ENCODE peak calls at places on chromosomes 6 and 20, in ten cellular contexts. M is kidney, U is cardiac fibroblast, A is Peyer's patch, B is adrenal gland, J is IMR-90, Y is foreskin fibroblast, S is spleen, P is MM.1S, W is nephron progenitor cell. T is an unnamed sample.

GRCh38 chr6:56536536-56536935 is 106.2 kb downstream of the DST start:
- DNase-seq in A (no peak), M (no peak), W (no peak), Y (no peak), P (no peak), U (peak), J (peak), B (no peak), S (no peak), T (no peak)

GRCh38 chr6:45057711-45058110 is 270.4 kb upstream of the RUNX2 start:
- DNase-seq in B (no peak), W (no peak), A (no peak), Y (no peak), U (no peak), J (no peak), P (no peak), S (no peak), M (no peak), T (no peak)

GRCh38 chr6:93419304-93420162 is at the start of gene EPHA7:
- DNase-seq in A (peak), W (peak), Y (peak), P (peak), B (peak), J (peak), U (peak), S (peak), M (peak), T (peak)

GRCh38 chr6:83985308-83985713 is 48.3 kb upstream of the MRAP2 start:
- DNase-seq in P (no peak), J (no peak), B (no peak), U (no peak), Y (no peak), S (no peak), M (no peak), W (no peak), A (no peak), T (no peak)

GRCh38 chr6:170022291-170022722 is 268.6 kb downstream of the DLL1 start:
- DNase-seq in B (no peak), S (no peak), A (peak), U (no peak), Y (no peak), M (no peak), P (no peak), W (no peak), J (no peak), T (no peak)

GRCh38 chr6:6823568-6824224 is 235.2 kb downstream of the LY86 start:
- DNase-seq in M (no peak), W (no peak), U (no peak), S (no peak), Y (no peak), J (no peak), P (no peak), B (peak), A (no peak), T (no peak)

GRCh38 chr6:40988634-40989033 is 50.4 kb downstream of the UNC5CL start:
- DNase-seq in B (no peak), J (no peak), S (no peak), U (no peak), A (no peak), P (no peak), W (no peak), M (no peak), Y (no peak), T (no peak)

GRCh38 chr20:4670439-4670838 is 51.3 kb upstream of the PRND start:
- DNase-seq in U (no peak), J (no peak), S (no peak), Y (no peak), W (no peak), M (no peak), A (no peak), P (no peak), B (no peak), T (no peak)

GRCh38 chr6:16939839-16940238 is 162.0 kb upstream of the STMND1 start:
- DNase-seq in W (no peak), Y (no peak), B (no peak), M (no peak), J (no peak), U (no peak), P (no peak), A (no peak), S (no peak), T (no peak)

GRCh38 chr6:72287801-72288200 is 334.1 kb upstream of the KCNQ5 start:
- DNase-seq in Y (peak), M (no peak), U (no peak), S (no peak), W (no peak), A (no peak), P (no peak), B (no peak), J (peak), T (no peak)

GRCh38 chr20:44010162-44010704 is 95.6 kb downstream of the TOX2 start:
- DNase-seq in U (no peak), P (no peak), Y (no peak), B (no peak), M (no peak), W (no peak), J (no peak), S (no peak), A (no peak), T (no peak)

GRCh38 chr6:17178754-17179153 is 76.9 kb downstream of the STMND1 start:
- DNase-seq in Y (no peak), W (no peak), A (no peak), S (no peak), U (no peak), B (no peak), J (no peak), M (no peak), P (no peak), T (no peak)

GRCh38 chr6:132830236-132830799 is 15.9 kb downstream of the RPS12 start:
- DNase-seq in S (no peak), U (peak), Y (peak), B (no peak), W (no peak), J (peak), A (no peak), M (no peak), P (peak), T (no peak)

DNA sequence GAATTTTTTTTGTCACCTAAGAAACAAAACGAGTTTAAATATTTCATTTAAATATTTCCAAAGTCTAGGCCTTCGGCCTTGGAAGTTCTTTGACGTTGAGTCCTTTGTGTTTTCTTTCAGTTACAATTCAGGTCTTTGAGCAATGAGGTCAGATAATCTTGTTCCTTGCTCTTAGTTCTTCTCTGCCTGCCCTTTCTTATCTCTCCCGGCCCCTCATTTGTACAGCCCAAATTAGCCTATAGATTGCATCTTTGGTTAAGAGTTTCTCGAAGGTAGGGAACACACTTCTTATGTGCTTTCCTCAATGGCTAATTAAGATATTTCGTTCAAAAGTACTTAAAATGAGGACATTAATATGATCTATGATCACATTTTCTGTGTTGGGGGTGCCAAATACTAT is 18.5 kb downstream of the RPS12 start:
- DNase-seq in P (no peak), J (no peak), B (no peak), M (no peak), A (no peak), Y (no peak), U (no peak), W (no peak), S (no peak), T (no peak)
- TF ChIP-seq CTCF in P (no peak), J (no peak), B (no peak), M (no peak), A (no peak), Y (no peak), U (no peak), W (no peak), S (no peak), T (no peak)

DNA sequence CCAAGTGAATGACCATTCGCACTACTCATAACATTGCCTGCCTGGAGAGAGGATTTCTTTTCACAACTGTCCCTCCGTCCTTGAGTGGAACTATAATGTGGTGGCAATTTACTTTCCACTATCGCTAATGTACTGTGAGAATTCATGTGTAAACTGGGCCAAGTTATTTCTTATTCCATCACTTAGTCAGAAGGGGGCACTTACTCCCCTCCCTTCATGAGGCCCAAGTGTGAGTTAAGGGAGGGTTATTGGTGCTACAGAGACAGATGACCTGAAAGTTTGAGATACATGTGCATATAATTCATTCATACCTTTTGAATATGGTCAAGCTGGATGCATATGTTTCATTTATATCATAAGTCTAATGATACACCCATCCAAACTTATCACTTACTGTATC is 65.2 kb upstream of the LOC128125822 start:
- DNase-seq in W (no peak), P (no peak), U (no peak), B (no peak), J (no peak), S (no peak), Y (no peak), M (no peak), A (no peak), T (no peak)
- TF ChIP-seq CTCF in W (no peak), P (no peak), U (no peak), B (no peak), J (no peak), S (no peak), Y (no peak), M (no peak), A (no peak), T (no peak)

DNA sequence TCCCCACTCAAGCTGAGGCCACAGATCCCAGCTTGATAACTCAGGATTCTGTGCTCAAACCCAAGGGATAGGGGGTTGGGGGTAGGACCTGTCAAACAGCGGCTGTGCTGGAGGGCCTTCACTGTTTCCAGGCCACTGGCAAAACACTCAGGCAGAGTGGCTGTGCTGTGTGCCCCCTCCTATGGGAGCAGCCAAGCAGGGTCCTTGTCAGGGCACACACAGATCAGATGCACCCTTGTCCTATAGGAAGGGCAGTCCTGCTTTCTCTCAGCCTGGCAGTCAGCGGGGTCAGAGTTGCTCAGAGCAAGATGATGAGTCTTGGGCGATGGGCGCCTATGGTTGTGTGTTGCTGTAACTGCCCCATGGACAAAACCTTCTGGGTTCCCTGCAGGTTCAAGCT is 554.8 kb downstream of the TBC1D32 start:
- DNase-seq in B (no peak), U (no peak), S (peak), M (peak), W (no peak), P (no peak), Y (no peak), A (no peak), J (no peak), T (no peak)
- TF ChIP-seq CTCF in B (no peak), U (no peak), S (no peak), M (no peak), W (no peak), P (no peak), Y (no peak), A (no peak), J (no peak), T (no peak)

GRCh38 chr6:165571721-165572132 is 91.3 kb downstream of the PDE10A start:
- DNase-seq in B (no peak), J (peak), P (no peak), M (no peak), W (no peak), U (peak), S (no peak), A (no peak), Y (no peak), T (no peak)

GRCh38 chr6:165571068-165571682 is 91.9 kb downstream of the PDE10A start:
- DNase-seq in S (no peak), W (no peak), M (no peak), B (no peak), J (peak), Y (no peak), U (peak), P (no peak), A (no peak), T (no peak)

GRCh38 chr6:165573671-165574070 is 89.4 kb downstream of the PDE10A start:
- DNase-seq in Y (no peak), U (peak), W (no peak), M (peak), J (peak), S (no peak), A (no peak), B (peak), P (no peak), T (no peak)

GRCh38 chr6:165574770-165575549 is 88.1 kb downstream of the PDE10A start:
- DNase-seq in Y (no peak), J (peak), U (peak), A (no peak), B (no peak), S (no peak), M (no peak), W (no peak), P (no peak), T (no peak)

GRCh38 chr6:165574220-165574619 is 88.8 kb downstream of the PDE10A start:
- DNase-seq in J (no peak), U (no peak), S (no peak), Y (no peak), A (no peak), M (no peak), B (no peak), W (no peak), P (no peak), T (no peak)
- TF ChIP-seq CTCF in J (no peak), U (no peak), S (no peak), Y (no peak), A (no peak), M (no peak), B (no peak), W (no peak), P (no peak), T (no peak)

DNA sequence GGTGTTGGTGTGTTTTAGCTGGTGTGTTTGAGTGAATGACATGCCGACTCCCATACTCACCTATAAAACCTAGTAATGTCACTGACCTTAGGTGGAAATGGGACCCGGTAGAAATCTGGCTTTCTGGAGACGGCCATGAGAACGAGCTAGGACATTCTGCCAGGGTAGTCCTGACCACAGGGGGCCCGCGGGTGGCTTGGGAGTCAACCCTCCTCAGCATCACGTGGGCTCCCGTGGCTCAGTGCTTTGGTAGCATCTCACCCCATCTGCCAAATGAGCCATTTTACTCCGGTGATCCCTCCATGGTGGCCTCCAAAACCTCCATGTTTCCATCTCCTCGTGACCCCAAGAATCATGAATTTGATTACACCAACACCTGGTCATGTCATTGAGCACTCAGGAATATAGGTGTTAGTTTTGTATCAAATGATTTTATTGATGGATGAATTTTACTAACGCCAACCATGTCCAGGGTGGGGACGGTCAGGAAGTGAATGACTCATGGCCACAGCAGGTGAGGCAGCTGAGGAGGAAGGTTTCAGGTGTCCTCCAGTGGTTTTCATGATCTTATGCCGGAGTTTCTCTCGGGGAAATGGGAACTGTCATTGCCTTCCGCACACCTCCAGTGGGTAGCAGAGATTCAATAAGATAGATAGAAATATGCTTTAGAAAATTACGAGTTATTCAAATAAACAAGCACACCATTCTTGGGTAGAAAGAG is 195.0 kb downstream of the SYNDIG1 start:
- DNase-seq in M (peak), J (no peak), A (peak), P (no peak), U (no peak), B (no peak), Y (no peak), S (no peak), W (no peak), T (no peak)
- TF ChIP-seq CTCF in M (no peak), J (no peak), A (no peak), P (no peak), U (no peak), B (no peak), Y (no peak), S (no peak), W (no peak), T (no peak)

DNA sequence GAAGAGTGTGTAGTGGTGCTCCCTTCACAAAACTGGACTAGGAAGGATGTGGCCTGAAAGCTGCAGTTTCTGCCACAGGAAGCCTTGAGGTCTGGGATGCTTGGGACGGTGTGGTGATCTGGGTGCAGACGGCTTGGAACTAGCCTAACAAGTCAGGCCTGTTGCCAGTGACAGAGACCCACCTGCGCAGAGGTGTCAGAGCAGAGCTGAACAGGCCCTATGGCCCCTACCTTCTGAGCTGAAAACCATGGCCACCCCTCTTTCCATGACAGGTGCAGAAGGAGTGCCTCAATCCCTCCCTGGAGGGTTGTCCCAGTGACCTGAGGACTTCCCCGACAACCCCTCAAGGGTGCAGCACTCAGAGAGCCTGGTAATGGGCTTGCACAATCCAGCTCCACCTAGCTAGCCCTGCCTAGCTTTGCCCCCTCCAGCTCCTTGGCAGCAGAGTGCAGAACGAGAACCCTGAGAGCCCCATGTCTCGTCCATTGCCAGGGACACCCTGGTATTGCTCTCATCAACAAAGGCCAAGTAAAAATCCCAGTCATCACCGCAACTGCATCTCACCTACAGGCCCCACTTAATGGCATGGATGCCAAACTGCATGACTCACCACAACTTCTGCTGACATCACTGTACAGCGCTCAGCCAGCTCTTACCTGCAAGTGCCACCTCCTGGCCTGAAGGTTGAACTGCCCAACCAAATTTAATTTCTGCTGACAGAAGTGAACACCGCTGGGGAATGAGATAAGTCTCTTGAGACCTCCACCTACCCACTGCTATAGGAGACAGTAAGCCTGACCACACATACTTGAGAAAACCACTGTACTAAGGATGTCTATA is 563.1 kb downstream of the TFAP2A start:
- DNase-seq in S (no peak), B (no peak), Y (no peak), J (peak), U (peak), W (no peak), P (peak), A (no peak), M (no peak), T (peak)
- TF ChIP-seq CTCF in S (no peak), B (no peak), Y (peak), J (peak), U (no peak), W (no peak), P (peak), A (no peak), M (peak), T (peak)

DNA sequence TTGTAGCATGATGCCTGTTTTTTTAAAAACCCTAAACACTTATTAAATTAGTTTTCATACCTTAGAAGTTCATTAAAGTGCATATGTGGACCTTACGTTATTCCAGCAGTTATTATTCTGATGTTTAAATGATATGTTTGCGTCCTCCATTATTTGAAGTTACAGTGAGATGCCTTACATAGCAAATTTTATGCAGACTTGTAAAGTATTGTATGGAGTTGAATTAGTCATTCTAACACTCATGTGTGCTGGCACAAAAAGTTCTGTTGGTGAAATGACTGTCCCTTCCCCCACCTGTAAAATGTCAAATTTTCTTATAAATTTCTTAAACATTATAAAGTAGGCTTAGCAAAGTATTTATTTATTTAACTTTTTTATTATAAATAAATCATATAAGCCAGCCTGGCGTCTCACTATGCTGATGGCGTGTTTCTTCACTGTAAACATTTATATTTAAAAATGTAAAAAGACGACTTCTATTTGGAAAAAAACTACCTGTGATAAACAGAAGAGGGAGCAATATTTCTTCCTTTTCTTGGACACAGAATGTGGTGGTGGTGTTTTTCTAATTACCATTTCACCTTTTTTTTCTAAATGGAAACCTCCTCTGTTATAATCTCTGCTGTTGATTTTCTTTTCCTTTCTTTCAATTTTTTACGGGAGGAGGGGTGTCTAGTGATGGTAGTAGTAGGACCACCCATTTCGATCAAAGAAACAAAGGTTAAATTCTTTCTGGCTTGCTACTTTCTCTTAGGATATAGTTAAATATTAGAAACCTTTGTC is 155.4 kb downstream of the RFPL4B start:
- DNase-seq in M (no peak), P (no peak), B (no peak), W (no peak), S (no peak), A (no peak), Y (peak), J (peak), U (peak), T (no peak)
- TF ChIP-seq CTCF in M (no peak), P (no peak), B (no peak), W (peak), S (no peak), A (no peak), Y (peak), J (peak), U (peak), T (peak)

T was measured in prostate gland.